ENCODE peak calls at places on chromosomes 2 and 18, in four cellular contexts. One of them, this sample, is unnamed.

GRCh38 chr2:169222665-169223064 is 139.7 kb downstream of the LRP2 start:
- DNase-seq in astrocyte of the spinal cord: no peak
- DNase-seq in effector CD4-positive, alpha-beta T cell: no peak
- DNase-seq in hypothalamus: no peak
- DNase-seq in this sample: no peak

GRCh38 chr2:128664499-128664971 is 345.9 kb upstream of the HS6ST1 start:
- DNase-seq in astrocyte of the spinal cord: peak
- DNase-seq in effector CD4-positive, alpha-beta T cell: no peak
- DNase-seq in hypothalamus: no peak
- DNase-seq in this sample: peak

GRCh38 chr2:212606232-212606631 is 67.6 kb upstream of the ERBB4 start:
- DNase-seq in astrocyte of the spinal cord: no peak
- DNase-seq in effector CD4-positive, alpha-beta T cell: no peak
- DNase-seq in hypothalamus: no peak
- DNase-seq in this sample: no peak

GRCh38 chr2:215684448-215685217 is 248.8 kb upstream of the FN1 start:
- DNase-seq in astrocyte of the spinal cord: peak
- DNase-seq in effector CD4-positive, alpha-beta T cell: no peak
- DNase-seq in hypothalamus: no peak
- DNase-seq in this sample: no peak

GRCh38 chr2:200138386-200139184 is 167.9 kb upstream of the SPATS2L start:
- DNase-seq in astrocyte of the spinal cord: peak
- DNase-seq in effector CD4-positive, alpha-beta T cell: no peak
- DNase-seq in hypothalamus: no peak
- DNase-seq in this sample: peak

GRCh38 chr2:96762529-96763253 is 2.0 kb downstream of the CNNM4 start:
- DNase-seq in astrocyte of the spinal cord: peak
- DNase-seq in effector CD4-positive, alpha-beta T cell: no peak
- DNase-seq in hypothalamus: no peak
- DNase-seq in this sample: peak

GRCh38 chr2:217918220-217919024 is 84.4 kb downstream of the TNS1 start:
- DNase-seq in astrocyte of the spinal cord: peak
- DNase-seq in effector CD4-positive, alpha-beta T cell: no peak
- DNase-seq in hypothalamus: peak
- DNase-seq in this sample: peak

GRCh38 chr2:216340280-216340631 is 32.0 kb downstream of the MARCHF4 start:
- DNase-seq in astrocyte of the spinal cord: no peak
- DNase-seq in effector CD4-positive, alpha-beta T cell: no peak
- DNase-seq in hypothalamus: no peak
- DNase-seq in this sample: no peak

GRCh38 chr2:225177098-225177497 is 134.8 kb upstream of the DOCK10 start:
- DNase-seq in astrocyte of the spinal cord: peak
- DNase-seq in effector CD4-positive, alpha-beta T cell: no peak
- DNase-seq in hypothalamus: no peak
- DNase-seq in this sample: no peak

GRCh38 chr2:157336137-157336721 is 10.6 kb upstream of the ERMN start:
- DNase-seq in astrocyte of the spinal cord: peak
- DNase-seq in effector CD4-positive, alpha-beta T cell: peak
- DNase-seq in hypothalamus: no peak
- DNase-seq in this sample: peak

GRCh38 chr2:180238729-180239128 is 231.6 kb upstream of the CWC22 start:
- DNase-seq in astrocyte of the spinal cord: no peak
- DNase-seq in effector CD4-positive, alpha-beta T cell: no peak
- DNase-seq in hypothalamus: no peak
- DNase-seq in this sample: no peak

GRCh38 chr2:26692814-26693286 is 328 bp downstream of the KCNK3 start:
- DNase-seq in astrocyte of the spinal cord: peak
- DNase-seq in effector CD4-positive, alpha-beta T cell: no peak
- DNase-seq in hypothalamus: peak
- DNase-seq in this sample: peak

GRCh38 chr18:2602844-2603243 is 31.5 kb downstream of the NDC80 start:
- DNase-seq in astrocyte of the spinal cord: no peak
- DNase-seq in effector CD4-positive, alpha-beta T cell: no peak
- DNase-seq in hypothalamus: no peak
- DNase-seq in this sample: no peak

GRCh38 chr2:86622409-86622877 is 1.2 kb downstream of the RNF103 start:
- DNase-seq in astrocyte of the spinal cord: peak
- DNase-seq in effector CD4-positive, alpha-beta T cell: no peak
- DNase-seq in hypothalamus: peak
- DNase-seq in this sample: peak

GRCh38 chr2:240482141-240482540 is 46.7 kb downstream of the GPC1 start:
- DNase-seq in astrocyte of the spinal cord: no peak
- DNase-seq in effector CD4-positive, alpha-beta T cell: no peak
- DNase-seq in hypothalamus: no peak
- DNase-seq in this sample: no peak

GRCh38 chr18:6747646-6748045 is 18.1 kb downstream of the ARHGAP28 start:
- DNase-seq in astrocyte of the spinal cord: peak
- DNase-seq in effector CD4-positive, alpha-beta T cell: no peak
- DNase-seq in hypothalamus: no peak
- DNase-seq in this sample: no peak

GRCh38 chr2:241851325-241852115 is 7.2 kb downstream of the PDCD1 start:
- DNase-seq in astrocyte of the spinal cord: no peak
- DNase-seq in effector CD4-positive, alpha-beta T cell: no peak
- DNase-seq in hypothalamus: no peak
- DNase-seq in this sample: no peak

GRCh38 chr2:150264442-150264841 is 223.0 kb downstream of the RND3 start:
- DNase-seq in astrocyte of the spinal cord: no peak
- DNase-seq in effector CD4-positive, alpha-beta T cell: no peak
- DNase-seq in hypothalamus: no peak
- DNase-seq in this sample: no peak

GRCh38 chr2:179555681-179556283 is 291.1 kb upstream of the SESTD1 start:
- DNase-seq in astrocyte of the spinal cord: no peak
- DNase-seq in effector CD4-positive, alpha-beta T cell: no peak
- DNase-seq in hypothalamus: no peak
- DNase-seq in this sample: no peak

GRCh38 chr18:77320960-77321559 is 71.4 kb downstream of the GALR1 start:
- DNase-seq in astrocyte of the spinal cord: no peak
- DNase-seq in effector CD4-positive, alpha-beta T cell: no peak
- DNase-seq in hypothalamus: no peak
- DNase-seq in this sample: peak

GRCh38 chr2:173448938-173449471 is 94.3 kb downstream of the CDCA7 start:
- DNase-seq in astrocyte of the spinal cord: peak
- DNase-seq in effector CD4-positive, alpha-beta T cell: peak
- DNase-seq in hypothalamus: peak
- DNase-seq in this sample: peak

GRCh38 chr2:214492152-214492551 is 81.3 kb downstream of the VWC2L start:
- DNase-seq in astrocyte of the spinal cord: no peak
- DNase-seq in effector CD4-positive, alpha-beta T cell: no peak
- DNase-seq in hypothalamus: no peak
- DNase-seq in this sample: peak

GRCh38 chr2:98541906-98542305 is 66.4 kb downstream of the COA5 start:
- DNase-seq in astrocyte of the spinal cord: no peak
- DNase-seq in effector CD4-positive, alpha-beta T cell: no peak
- DNase-seq in hypothalamus: no peak
- DNase-seq in this sample: no peak

GRCh38 chr2:134173338-134174016 is 80.4 kb upstream of the MGAT5 start:
- DNase-seq in astrocyte of the spinal cord: no peak
- DNase-seq in effector CD4-positive, alpha-beta T cell: no peak
- DNase-seq in hypothalamus: no peak
- DNase-seq in this sample: no peak

GRCh38 chr18:60446821-60447220 is 74.2 kb upstream of the MC4R start:
- DNase-seq in astrocyte of the spinal cord: peak
- DNase-seq in effector CD4-positive, alpha-beta T cell: no peak
- DNase-seq in hypothalamus: no peak
- DNase-seq in this sample: peak

GRCh38 chr2:202780514-202781021 is 91.0 kb downstream of the ICA1L start:
- DNase-seq in astrocyte of the spinal cord: peak
- DNase-seq in effector CD4-positive, alpha-beta T cell: no peak
- DNase-seq in hypothalamus: no peak
- DNase-seq in this sample: no peak

GRCh38 chr2:230925879-230926765 is 1.1 kb upstream of the GPR55 start:
- DNase-seq in astrocyte of the spinal cord: no peak
- DNase-seq in effector CD4-positive, alpha-beta T cell: peak
- DNase-seq in hypothalamus: no peak
- DNase-seq in this sample: no peak

GRCh38 chr18:11750171-11750570 is 61.1 kb downstream of the GNAL start:
- DNase-seq in astrocyte of the spinal cord: no peak
- DNase-seq in effector CD4-positive, alpha-beta T cell: no peak
- DNase-seq in hypothalamus: no peak
- DNase-seq in this sample: no peak

GRCh38 chr2:45778720-45779171 is 127.3 kb downstream of the PRKCE start:
- DNase-seq in astrocyte of the spinal cord: peak
- DNase-seq in effector CD4-positive, alpha-beta T cell: peak
- DNase-seq in hypothalamus: peak
- DNase-seq in this sample: peak

GRCh38 chr2:16161085-16161565 is 220.8 kb downstream of the MYCN start:
- DNase-seq in astrocyte of the spinal cord: no peak
- DNase-seq in effector CD4-positive, alpha-beta T cell: no peak
- DNase-seq in hypothalamus: no peak
- DNase-seq in this sample: no peak

GRCh38 chr2:109218087-109218791 is 89.2 kb downstream of the SH3RF3 start:
- DNase-seq in astrocyte of the spinal cord: peak
- DNase-seq in effector CD4-positive, alpha-beta T cell: no peak
- DNase-seq in hypothalamus: no peak
- DNase-seq in this sample: no peak

This sample was measured in left kidney.